ENCODE peak calls at places on chromosome 12, in four cellular contexts. One of them, this sample, is unnamed.

GRCh38 chr12:127711108-127711507 is 555.9 kb upstream of the TMEM132C start:
- DNase-seq in body of pancreas: no peak
- DNase-seq in HL-60: no peak
- DNase-seq in upper lobe of left lung: no peak
- DNase-seq in this sample: no peak

GRCh38 chr12:94831081-94831747 is 172.3 kb downstream of the NDUFA12 start:
- DNase-seq in HL-60: peak; percentile 38
- DNase-seq in body of pancreas: no peak
- DNase-seq in upper lobe of left lung: peak; percentile 17
- DNase-seq in this sample: peak; percentile 46

GRCh38 chr12:58033831-58034230 is 92.5 kb downstream of the ATP23 start:
- DNase-seq in HL-60: no peak
- DNase-seq in upper lobe of left lung: no peak
- DNase-seq in body of pancreas: no peak
- DNase-seq in this sample: no peak

GRCh38 chr12:48220701-48221100 is 17.6 kb upstream of the OR10AD1 start:
- DNase-seq in upper lobe of left lung: no peak
- DNase-seq in HL-60: no peak
- DNase-seq in body of pancreas: no peak
- DNase-seq in this sample: no peak

GRCh38 chr12:17992002-17992656 is 97.9 kb downstream of the RERGL start:
- DNase-seq in upper lobe of left lung: no peak
- DNase-seq in body of pancreas: no peak
- DNase-seq in HL-60: peak; percentile 30
- DNase-seq in this sample: no peak

GRCh38 chr12:65839027-65839426 is 14.7 kb downstream of the HMGA2 start:
- DNase-seq in upper lobe of left lung: no peak
- DNase-seq in HL-60: no peak
- DNase-seq in body of pancreas: no peak
- DNase-seq in this sample: no peak

GRCh38 chr12:70839544-70839943 is 81.0 kb downstream of the PTPRR start:
- DNase-seq in HL-60: no peak
- DNase-seq in body of pancreas: no peak
- DNase-seq in upper lobe of left lung: no peak
- DNase-seq in this sample: no peak

GRCh38 chr12:27331299-27331926 is 1.2 kb upstream of the BMAL2 start:
- DNase-seq in upper lobe of left lung: no peak
- DNase-seq in body of pancreas: no peak
- DNase-seq in HL-60: peak; percentile 74
- DNase-seq in this sample: peak; percentile 97

GRCh38 chr12:92439397-92439779 is 263.4 kb upstream of the PLEKHG7 start:
- DNase-seq in HL-60: no peak
- DNase-seq in upper lobe of left lung: no peak
- DNase-seq in body of pancreas: no peak
- DNase-seq in this sample: peak; percentile 50

GRCh38 chr12:124036117-124037109 is 63.4 kb downstream of the ZNF664 start:
- DNase-seq in upper lobe of left lung: no peak
- DNase-seq in HL-60: no peak
- DNase-seq in body of pancreas: peak; percentile 46
- DNase-seq in this sample: peak; percentile 38

GRCh38 chr12:66709893-66710292 is 31.0 kb upstream of the GRIP1 start:
- DNase-seq in upper lobe of left lung: no peak
- DNase-seq in HL-60: no peak
- DNase-seq in body of pancreas: no peak
- DNase-seq in this sample: no peak

GRCh38 chr12:76117067-76117691 is 32.7 kb upstream of the NAP1L1 start:
- DNase-seq in body of pancreas: no peak
- DNase-seq in HL-60: no peak
- DNase-seq in upper lobe of left lung: no peak
- DNase-seq in this sample: no peak

GRCh38 chr12:6554168-6554989 is 1.5 kb downstream of the IFFO1 start:
- DNase-seq in upper lobe of left lung: peak; percentile 85
- DNase-seq in body of pancreas: peak; percentile 75
- DNase-seq in HL-60: no peak
- DNase-seq in this sample: peak; percentile 98

GRCh38 chr12:1797011-1797901 is 23.1 kb upstream of the LRTM2 start:
- DNase-seq in HL-60: peak; percentile 74
- DNase-seq in upper lobe of left lung: peak; percentile 94
- DNase-seq in body of pancreas: peak; percentile 47
- DNase-seq in this sample: no peak

GRCh38 chr12:79547735-79548347 is 142.9 kb downstream of the PAWR start:
- DNase-seq in upper lobe of left lung: no peak
- DNase-seq in body of pancreas: peak; percentile 56
- DNase-seq in HL-60: no peak
- DNase-seq in this sample: peak; percentile 80

GRCh38 chr12:52661668-52662067 is 9.7 kb upstream of the KRT2 start:
- DNase-seq in upper lobe of left lung: no peak
- DNase-seq in body of pancreas: no peak
- DNase-seq in HL-60: no peak
- DNase-seq in this sample: no peak

GRCh38 chr12:107349008-107349747 is 255.8 kb upstream of the CRY1 start:
- DNase-seq in upper lobe of left lung: no peak
- DNase-seq in HL-60: no peak
- DNase-seq in body of pancreas: peak; percentile 57
- DNase-seq in this sample: no peak

GRCh38 chr12:2064078-2064507 is 11.3 kb downstream of the CACNA1C start:
- DNase-seq in body of pancreas: no peak
- DNase-seq in upper lobe of left lung: no peak
- DNase-seq in HL-60: no peak
- DNase-seq in this sample: peak; percentile 80

GRCh38 chr12:120402217-120402616 is 33.3 kb upstream of the MSI1 start:
- DNase-seq in upper lobe of left lung: peak; percentile 51
- DNase-seq in body of pancreas: no peak
- DNase-seq in HL-60: no peak
- DNase-seq in this sample: peak; percentile 81

GRCh38 chr12:34051486-34051885 is 29.2 kb downstream of the ALG10 start:
- DNase-seq in body of pancreas: no peak
- DNase-seq in HL-60: no peak
- DNase-seq in upper lobe of left lung: no peak
- DNase-seq in this sample: no peak

GRCh38 chr12:10405294-10405693 is 4.3 kb downstream of the KLRC4 start:
- DNase-seq in HL-60: no peak
- DNase-seq in body of pancreas: no peak
- DNase-seq in upper lobe of left lung: no peak
- DNase-seq in this sample: no peak